ENCODE peak calls at places on chromosomes 7 and 10, in seven cellular contexts. One of them, this sample, is unnamed. For H3K4me1, the result is how much of the 10 kb centered on the place peaks cover.

GRCh38 chr7:30992414-30992813 is 28.7 kb downstream of the GHRHR start:
- DNase-seq in neuronal stem cell: no peak
- DNase-seq in H9: no peak
- DNase-seq in mesendoderm: no peak
- DNase-seq in trophoblast cell: no peak
- DNase-seq in mesenchymal stem cell: no peak
- DNase-seq in H1: no peak
- DNase-seq in this sample: no peak

GRCh38 chr10:58813573-58813972 is 300.9 kb downstream of the BICC1 start:
- DNase-seq in neuronal stem cell: no peak
- DNase-seq in H9: no peak
- DNase-seq in mesendoderm: no peak
- DNase-seq in mesenchymal stem cell: no peak
- DNase-seq in H1: no peak
- DNase-seq in trophoblast cell: no peak
- DNase-seq in this sample: no peak

GRCh38 chr7:37927739-37928444 is 7.5 kb downstream of the EPDR1 start:
- DNase-seq in H1: no peak
- DNase-seq in mesenchymal stem cell: no peak
- DNase-seq in mesendoderm: no peak
- DNase-seq in neuronal stem cell: no peak
- DNase-seq in trophoblast cell: no peak
- DNase-seq in H9: no peak
- DNase-seq in this sample: no peak

GRCh38 chr7:25456467-25457171 is 228.3 kb upstream of the NPVF start:
- DNase-seq in neuronal stem cell: no peak
- DNase-seq in H9: no peak
- DNase-seq in trophoblast cell: no peak
- DNase-seq in mesenchymal stem cell: peak
- DNase-seq in H1: no peak
- DNase-seq in mesendoderm: peak
- DNase-seq in this sample: no peak

GRCh38 chr7:92835851-92836488 is 403 bp downstream of the CDK6 start:
- DNase-seq in trophoblast cell: peak
- DNase-seq in mesendoderm: peak
- DNase-seq in neuronal stem cell: no peak
- DNase-seq in mesenchymal stem cell: peak
- DNase-seq in H1: no peak
- DNase-seq in H9: no peak
- DNase-seq in this sample: no peak

GRCh38 chr7:105454921-105455320 is 66.2 kb upstream of the SRPK2 start:
- DNase-seq in mesendoderm: no peak
- DNase-seq in trophoblast cell: no peak
- DNase-seq in mesenchymal stem cell: no peak
- DNase-seq in H1: no peak
- DNase-seq in H9: no peak
- DNase-seq in neuronal stem cell: no peak
- DNase-seq in this sample: no peak

GRCh38 chr10:33056828-33057227 is 98.8 kb upstream of the ITGB1 start:
- DNase-seq in H9: no peak
- DNase-seq in trophoblast cell: peak
- DNase-seq in mesendoderm: peak
- DNase-seq in mesenchymal stem cell: no peak
- DNase-seq in neuronal stem cell: no peak
- DNase-seq in H1: no peak
- DNase-seq in this sample: no peak

GRCh38 chr10:32266979-32267378 is 80.0 kb downstream of the EPC1 start:
- DNase-seq in H9: peak
- DNase-seq in mesendoderm: peak
- DNase-seq in trophoblast cell: no peak
- DNase-seq in mesenchymal stem cell: no peak
- DNase-seq in H1: peak
- DNase-seq in neuronal stem cell: no peak
- DNase-seq in this sample: no peak

GRCh38 chr7:123863461-123863860 is 18.5 kb downstream of the HYAL4 start:
- DNase-seq in mesendoderm: no peak
- DNase-seq in trophoblast cell: peak
- DNase-seq in neuronal stem cell: no peak
- DNase-seq in H1: no peak
- DNase-seq in H9: no peak
- DNase-seq in mesenchymal stem cell: no peak
- DNase-seq in this sample: no peak

GRCh38 chr10:116866987-116867595 is 17.8 kb downstream of the ENO4 start:
- DNase-seq in H9: no peak
- DNase-seq in mesenchymal stem cell: peak
- DNase-seq in H1: no peak
- DNase-seq in neuronal stem cell: no peak
- DNase-seq in mesendoderm: peak
- DNase-seq in trophoblast cell: no peak
- DNase-seq in this sample: peak

GRCh38 chr10:4061441-4061951 is 276.5 kb upstream of the KLF6 start:
- DNase-seq in trophoblast cell: peak
- DNase-seq in mesenchymal stem cell: peak
- DNase-seq in H9: no peak
- DNase-seq in H1: no peak
- DNase-seq in neuronal stem cell: no peak
- DNase-seq in mesendoderm: no peak
- DNase-seq in this sample: no peak

GRCh38 chr7:130365511-130366441 is 14.5 kb upstream of the CPA1 start:
- DNase-seq in H9: no peak
- DNase-seq in trophoblast cell: no peak
- DNase-seq in mesenchymal stem cell: peak
- DNase-seq in H1: no peak
- DNase-seq in mesendoderm: peak
- DNase-seq in neuronal stem cell: no peak
- DNase-seq in this sample: peak

GRCh38 chr7:34362621-34363020 is 295.4 kb upstream of the NPSR1 start:
- DNase-seq in H1: no peak
- DNase-seq in mesendoderm: no peak
- DNase-seq in mesenchymal stem cell: no peak
- DNase-seq in H9: no peak
- DNase-seq in neuronal stem cell: no peak
- DNase-seq in trophoblast cell: no peak
- DNase-seq in this sample: no peak

GRCh38 chr7:27901028-27901760 is 161.2 kb downstream of the TAX1BP1 start:
- DNase-seq in H9: no peak
- DNase-seq in mesendoderm: no peak
- DNase-seq in H1: no peak
- DNase-seq in mesenchymal stem cell: peak
- DNase-seq in trophoblast cell: peak
- DNase-seq in neuronal stem cell: no peak
- DNase-seq in this sample: peak

GRCh38 chr10:102024799-102025198 is 31.2 kb downstream of the ARMH3 start:
- DNase-seq in H1: no peak
- DNase-seq in trophoblast cell: peak
- DNase-seq in neuronal stem cell: no peak
- DNase-seq in H9: no peak
- DNase-seq in mesenchymal stem cell: no peak
- DNase-seq in mesendoderm: no peak
- DNase-seq in this sample: no peak

GRCh38 chr10:11823989-11824346 is 812 bp downstream of the PROSER2 start:
- DNase-seq in mesenchymal stem cell: peak
- DNase-seq in trophoblast cell: no peak
- DNase-seq in mesendoderm: no peak
- DNase-seq in H9: no peak
- DNase-seq in neuronal stem cell: no peak
- DNase-seq in H1: no peak
- DNase-seq in this sample: peak

GRCh38 chr10:61356342-61356741 is 96.8 kb downstream of the TMEM26 start:
- DNase-seq in mesenchymal stem cell: no peak
- DNase-seq in H1: no peak
- DNase-seq in trophoblast cell: no peak
- DNase-seq in mesendoderm: no peak
- DNase-seq in neuronal stem cell: no peak
- DNase-seq in H9: no peak
- DNase-seq in this sample: no peak

GRCh38 chr7:8291742-8292141 is 29.8 kb upstream of the ICA1 start:
- DNase-seq in H9: no peak
- DNase-seq in neuronal stem cell: no peak
- DNase-seq in mesendoderm: no peak
- DNase-seq in mesenchymal stem cell: no peak
- DNase-seq in trophoblast cell: no peak
- DNase-seq in H1: no peak
- DNase-seq in this sample: no peak

GRCh38 chr10:92181575-92181974 is 109.3 kb downstream of the CPEB3 start:
- DNase-seq in H9: no peak
- DNase-seq in neuronal stem cell: no peak
- DNase-seq in H1: no peak
- DNase-seq in mesenchymal stem cell: peak
- DNase-seq in mesendoderm: peak
- DNase-seq in trophoblast cell: peak
- DNase-seq in this sample: no peak

GRCh38 chr7:141702047-141702567 is at the start of gene DENND11:
- DNase-seq in trophoblast cell: peak
- DNase-seq in H1: no peak
- DNase-seq in mesenchymal stem cell: peak
- DNase-seq in H9: no peak
- DNase-seq in mesendoderm: peak
- DNase-seq in neuronal stem cell: peak
- DNase-seq in this sample: peak

GRCh38 chr10:21172774-21173432 is 275.8 kb upstream of the NEBL start:
- DNase-seq in mesenchymal stem cell: peak
- DNase-seq in neuronal stem cell: no peak
- DNase-seq in trophoblast cell: peak
- DNase-seq in mesendoderm: peak
- DNase-seq in H9: peak
- DNase-seq in H1: no peak
- DNase-seq in this sample: no peak

GRCh38 chr10:73644015-73644743 is 2.9 kb upstream of the MYOZ1 start:
- DNase-seq in mesendoderm: peak
- DNase-seq in trophoblast cell: peak
- DNase-seq in mesenchymal stem cell: peak
- DNase-seq in neuronal stem cell: peak
- DNase-seq in H9: peak
- DNase-seq in H1: no peak
- DNase-seq in this sample: peak

GRCh38 chr10:101566333-101567164 is 21.5 kb downstream of the POLL start:
- DNase-seq in H9: peak
- DNase-seq in mesenchymal stem cell: peak
- DNase-seq in mesendoderm: peak
- DNase-seq in neuronal stem cell: no peak
- DNase-seq in H1: no peak
- DNase-seq in trophoblast cell: peak
- DNase-seq in this sample: peak

GRCh38 chr7:18018296-18019205 is 9.1 kb downstream of the PRPS1L1 start:
- DNase-seq in mesendoderm: no peak
- DNase-seq in H1: no peak
- DNase-seq in mesenchymal stem cell: peak
- DNase-seq in trophoblast cell: no peak
- DNase-seq in neuronal stem cell: no peak
- DNase-seq in H9: no peak
- DNase-seq in this sample: no peak

GRCh38 chr10:100826983-100827818 is 81.8 kb downstream of the PAX2 start:
- DNase-seq in neuronal stem cell: no peak
- DNase-seq in trophoblast cell: no peak
- DNase-seq in mesendoderm: peak
- DNase-seq in H9: peak
- DNase-seq in mesenchymal stem cell: no peak
- DNase-seq in H1: no peak
- DNase-seq in this sample: no peak

GRCh38 chr10:93916257-93917063 is 22.7 kb downstream of the SLC35G1 start:
- DNase-seq in mesenchymal stem cell: peak
- DNase-seq in H9: no peak
- DNase-seq in neuronal stem cell: no peak
- DNase-seq in trophoblast cell: peak
- DNase-seq in mesendoderm: peak
- DNase-seq in H1: no peak
- DNase-seq in this sample: peak

GRCh38 chr7:80542398-80542797 is 30.5 kb upstream of the GNAT3 start:
- DNase-seq in trophoblast cell: peak
- DNase-seq in mesenchymal stem cell: peak
- DNase-seq in neuronal stem cell: no peak
- DNase-seq in H9: no peak
- DNase-seq in mesendoderm: no peak
- DNase-seq in H1: no peak
- DNase-seq in this sample: peak

GRCh38 chr7:102888561-102889233 is 24.1 kb upstream of the LRRC17 start:
- DNase-seq in mesendoderm: no peak
- DNase-seq in H1: no peak
- DNase-seq in neuronal stem cell: no peak
- DNase-seq in mesenchymal stem cell: no peak
- DNase-seq in H9: no peak
- DNase-seq in trophoblast cell: peak
- DNase-seq in this sample: no peak
- H3K4me1 ChIP-seq in mesendoderm: under half
- H3K4me1 ChIP-seq in H1: under half
- H3K4me1 ChIP-seq in neuronal stem cell: under half
- H3K4me1 ChIP-seq in mesenchymal stem cell: under half
- H3K4me1 ChIP-seq in H9: under half
- H3K4me1 ChIP-seq in trophoblast cell: under half
- H3K4me1 ChIP-seq in this sample: under half

DNA sequence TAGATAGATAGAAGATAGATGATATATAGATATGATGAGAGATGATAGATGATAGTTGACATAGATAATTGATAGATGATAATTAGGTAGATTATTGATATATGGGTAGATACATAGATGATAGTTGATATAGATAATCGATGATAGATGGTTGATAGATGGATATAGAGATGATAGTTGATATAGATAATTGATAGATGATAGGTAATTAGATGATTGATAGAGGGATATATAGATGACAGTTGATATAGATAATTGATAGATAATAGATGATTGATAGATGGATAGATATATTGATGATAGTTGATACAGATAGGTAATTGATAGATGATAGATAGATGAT is 72.3 kb downstream of the PRR15 start:
- DNase-seq in trophoblast cell: no peak
- DNase-seq in H1: no peak
- DNase-seq in mesenchymal stem cell: no peak
- DNase-seq in neuronal stem cell: no peak
- DNase-seq in mesendoderm: no peak
- DNase-seq in H9: no peak
- DNase-seq in this sample: no peak
- H2BK5ac ChIP-seq in trophoblast cell: no peak
- H2BK5ac ChIP-seq in H1: no peak
- H2BK5ac ChIP-seq in mesenchymal stem cell: no peak
- H2BK5ac ChIP-seq in neuronal stem cell: no peak
- H2BK5ac ChIP-seq in mesendoderm: no peak
- H2BK5ac ChIP-seq in H9: no peak
- H2BK5ac ChIP-seq in this sample: no peak

GRCh38 chr10:69728335-69728861 is 73.3 kb upstream of the COL13A1 start:
- DNase-seq in H9: peak
- DNase-seq in neuronal stem cell: no peak
- DNase-seq in mesendoderm: peak
- DNase-seq in H1: peak
- DNase-seq in trophoblast cell: no peak
- DNase-seq in mesenchymal stem cell: peak
- DNase-seq in this sample: peak
- H3K4me1 ChIP-seq in H9: under half
- H3K4me1 ChIP-seq in neuronal stem cell: under half
- H3K4me1 ChIP-seq in mesendoderm: under half
- H3K4me1 ChIP-seq in H1: under half
- H3K4me1 ChIP-seq in trophoblast cell: under half
- H3K4me1 ChIP-seq in mesenchymal stem cell: under half
- H3K4me1 ChIP-seq in this sample: under half

DNA sequence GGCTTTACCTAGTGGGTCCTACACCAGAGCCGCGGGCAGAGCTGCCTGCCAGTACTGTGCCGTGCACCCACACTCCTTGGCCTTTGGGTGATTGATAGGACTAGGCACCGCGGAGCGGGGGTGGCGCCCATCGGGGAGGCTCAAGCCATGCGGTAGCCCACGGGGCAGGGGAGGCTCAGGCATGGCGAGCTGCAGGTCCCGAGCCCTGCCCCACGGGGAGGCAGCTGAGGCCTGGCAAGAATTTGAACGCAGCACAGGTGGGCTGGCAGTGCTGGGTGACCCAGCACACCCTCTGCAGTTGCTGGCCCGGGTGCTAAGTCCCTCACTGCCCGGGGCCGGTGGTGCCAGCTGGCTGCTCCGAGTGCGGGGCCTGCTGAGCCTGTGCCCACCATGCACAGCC is 32.3 kb upstream of the KIAA1217 start:
- DNase-seq in trophoblast cell: no peak
- DNase-seq in mesenchymal stem cell: no peak
- DNase-seq in mesendoderm: no peak
- DNase-seq in H9: no peak
- DNase-seq in H1: no peak
- DNase-seq in neuronal stem cell: no peak
- DNase-seq in this sample: no peak
- H2BK5ac ChIP-seq in trophoblast cell: no peak
- H2BK5ac ChIP-seq in mesenchymal stem cell: no peak
- H2BK5ac ChIP-seq in mesendoderm: no peak
- H2BK5ac ChIP-seq in H9: no peak
- H2BK5ac ChIP-seq in H1: no peak
- H2BK5ac ChIP-seq in neuronal stem cell: no peak
- H2BK5ac ChIP-seq in this sample: no peak

This sample was measured in IMR-90.